ENCODE peak calls at places on chromosomes 3 and 15, in four cellular contexts. One of them, this sample, is unnamed.
A peak's percentile ranks its signal among the peaks of the same experiment; 100 is the strongest.

GRCh38 chr15:81047948-81048347 is 47.2 kb downstream of the TLNRD1 start:
- DNase-seq in heart right ventricle: no peak
- DNase-seq in adrenal gland: no peak
- DNase-seq in right lobe of liver: no peak
- DNase-seq in this sample: no peak

GRCh38 chr3:194910414-194910979 is 224.8 kb downstream of the FAM43A start:
- DNase-seq in heart right ventricle: no peak
- DNase-seq in adrenal gland: no peak
- DNase-seq in right lobe of liver: no peak
- DNase-seq in this sample: no peak

GRCh38 chr3:112815981-112816380 is 30.7 kb downstream of the CD200R1L start:
- DNase-seq in heart right ventricle: no peak
- DNase-seq in adrenal gland: no peak
- DNase-seq in right lobe of liver: no peak
- DNase-seq in this sample: peak; percentile 66

GRCh38 chr15:68431037-68431791 is 749 bp downstream of the ITGA11 start:
- DNase-seq in heart right ventricle: peak; percentile 64
- DNase-seq in adrenal gland: no peak
- DNase-seq in right lobe of liver: no peak
- DNase-seq in this sample: no peak

GRCh38 chr3:138781012-138781470 is 53.7 kb downstream of the PIK3CB start:
- DNase-seq in heart right ventricle: no peak
- DNase-seq in adrenal gland: peak; percentile 52
- DNase-seq in right lobe of liver: no peak
- DNase-seq in this sample: no peak

GRCh38 chr3:52289338-52289746 is 1.7 kb downstream of the GLYCTK start:
- DNase-seq in heart right ventricle: no peak
- DNase-seq in adrenal gland: no peak
- DNase-seq in right lobe of liver: no peak
- DNase-seq in this sample: no peak

GRCh38 chr3:101827211-101828174 is 21.8 kb upstream of the NFKBIZ start:
- DNase-seq in heart right ventricle: peak; percentile 55
- DNase-seq in adrenal gland: peak; percentile 87
- DNase-seq in right lobe of liver: peak; percentile 82
- DNase-seq in this sample: peak; percentile 58

GRCh38 chr3:72041531-72041930 is 256.6 kb upstream of the PROK2 start:
- DNase-seq in heart right ventricle: no peak
- DNase-seq in adrenal gland: no peak
- DNase-seq in right lobe of liver: no peak
- DNase-seq in this sample: peak; percentile 79

GRCh38 chr15:90086868-90087268 is 15.4 kb downstream of the IDH2 start:
- DNase-seq in heart right ventricle: no peak
- DNase-seq in adrenal gland: no peak
- DNase-seq in right lobe of liver: no peak
- DNase-seq in this sample: peak; percentile 20

GRCh38 chr3:161415506-161416231 is 44.4 kb upstream of the SPTSSB start:
- DNase-seq in heart right ventricle: no peak
- DNase-seq in adrenal gland: no peak
- DNase-seq in right lobe of liver: no peak
- DNase-seq in this sample: peak; percentile 70

GRCh38 chr3:148957586-148957985 is 33.8 kb upstream of the GYG1 start:
- DNase-seq in heart right ventricle: no peak
- DNase-seq in adrenal gland: no peak
- DNase-seq in right lobe of liver: no peak
- DNase-seq in this sample: no peak

GRCh38 chr3:148958681-148959080 is 32.7 kb upstream of the GYG1 start:
- DNase-seq in heart right ventricle: no peak
- DNase-seq in adrenal gland: no peak
- DNase-seq in right lobe of liver: no peak
- DNase-seq in this sample: no peak

GRCh38 chr3:148962513-148962912 is 28.8 kb upstream of the GYG1 start:
- DNase-seq in heart right ventricle: no peak
- DNase-seq in adrenal gland: peak; percentile 62
- DNase-seq in right lobe of liver: no peak
- DNase-seq in this sample: peak; percentile 58
- TF ChIP-seq CTCF in heart right ventricle: no peak
- TF ChIP-seq CTCF in adrenal gland: no peak
- TF ChIP-seq CTCF in right lobe of liver: no peak
- TF ChIP-seq CTCF in this sample: peak; percentile 26

GRCh38 chr3:180755553-180755952 is 76.3 kb upstream of the CCDC39 start:
- DNase-seq in heart right ventricle: no peak
- DNase-seq in adrenal gland: no peak
- DNase-seq in right lobe of liver: no peak
- DNase-seq in this sample: no peak
- H3K4me3 ChIP-seq in heart right ventricle: no peak overlapping the region
- H3K4me3 ChIP-seq in adrenal gland: no peak overlapping the region
- H3K4me3 ChIP-seq in right lobe of liver: no peak overlapping the region
- H3K4me3 ChIP-seq in this sample: no peak overlapping the region

DNA sequence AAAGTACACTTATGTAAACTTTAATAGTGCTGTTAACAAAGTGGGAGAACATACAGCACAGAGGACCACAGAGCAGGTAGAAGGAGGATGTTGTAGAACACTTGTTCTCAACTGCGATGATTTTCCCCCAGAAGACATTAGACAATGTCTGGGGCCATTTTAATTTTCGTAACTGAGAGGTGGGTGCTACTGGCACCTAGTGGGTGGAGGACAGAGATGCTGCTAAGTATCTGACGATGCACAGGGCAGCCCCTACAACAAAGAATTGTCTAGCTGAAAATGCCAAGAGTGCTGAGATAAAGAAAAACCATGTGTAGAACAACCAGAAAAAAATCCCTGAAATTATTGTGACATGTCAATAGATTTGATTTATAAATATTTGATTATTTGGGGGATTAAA is 5.0 kb upstream of the KBTBD8 start:
- DNase-seq in heart right ventricle: no peak
- DNase-seq in adrenal gland: no peak
- DNase-seq in right lobe of liver: no peak
- DNase-seq in this sample: no peak
- TF ChIP-seq CTCF in heart right ventricle: no peak
- TF ChIP-seq CTCF in adrenal gland: no peak
- TF ChIP-seq CTCF in right lobe of liver: no peak
- TF ChIP-seq CTCF in this sample: no peak

DNA sequence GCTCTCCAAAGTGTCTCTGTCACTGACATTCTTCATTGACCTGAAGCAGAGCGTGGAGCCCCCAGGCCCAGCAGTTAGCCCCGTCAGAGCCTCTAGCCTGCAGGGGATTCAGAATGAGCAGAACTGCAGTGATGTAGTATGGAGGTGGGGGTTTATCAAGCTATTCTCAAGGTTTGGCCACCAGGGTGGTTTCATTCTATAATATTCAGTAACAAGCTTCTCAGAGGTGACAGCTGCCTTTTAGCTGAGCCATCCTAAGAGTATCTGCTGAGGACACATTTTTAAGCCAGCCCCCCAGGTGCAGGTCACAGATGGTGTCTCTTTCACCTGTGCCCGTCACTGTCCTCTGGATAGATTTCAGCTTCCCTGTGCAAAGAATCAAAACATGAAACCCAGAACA is 31.9 kb downstream of the CMTM7 start:
- DNase-seq in heart right ventricle: no peak
- DNase-seq in adrenal gland: no peak
- DNase-seq in right lobe of liver: no peak
- DNase-seq in this sample: no peak
- H3K4me3 ChIP-seq in heart right ventricle: no peak overlapping the region
- H3K4me3 ChIP-seq in adrenal gland: no peak overlapping the region
- H3K4me3 ChIP-seq in right lobe of liver: no peak overlapping the region
- H3K4me3 ChIP-seq in this sample: no peak overlapping the region

DNA sequence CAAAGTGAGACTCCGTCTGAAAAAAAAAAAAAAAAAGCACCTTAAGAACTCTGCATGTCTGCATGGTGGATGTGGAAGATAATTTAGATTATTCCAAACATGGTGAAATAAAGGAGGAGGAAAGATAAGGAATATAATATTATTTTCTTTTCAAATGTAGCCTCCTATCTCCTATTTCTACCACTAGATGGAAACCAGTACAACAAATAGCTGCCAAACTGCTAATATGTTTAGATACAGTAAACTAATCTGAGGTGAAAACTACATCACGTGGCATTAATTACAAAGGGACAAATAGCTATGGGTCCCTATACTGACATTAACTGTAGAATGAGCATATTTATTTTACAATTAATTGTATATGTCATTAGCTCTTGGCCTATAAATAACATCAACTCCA is 197.8 kb downstream of the TBC1D5 start:
- DNase-seq in heart right ventricle: no peak
- DNase-seq in adrenal gland: no peak
- DNase-seq in right lobe of liver: no peak
- DNase-seq in this sample: peak; percentile 15
- TF ChIP-seq CTCF in heart right ventricle: no peak
- TF ChIP-seq CTCF in adrenal gland: no peak
- TF ChIP-seq CTCF in right lobe of liver: no peak
- TF ChIP-seq CTCF in this sample: peak; percentile 48

GRCh38 chr3:48696156-48696555 is 10.4 kb upstream of the NCKIPSD start:
- DNase-seq in heart right ventricle: no peak
- DNase-seq in adrenal gland: no peak
- DNase-seq in right lobe of liver: no peak
- DNase-seq in this sample: no peak

GRCh38 chr3:48694610-48695051 is 8.9 kb upstream of the NCKIPSD start:
- DNase-seq in heart right ventricle: peak; percentile 73
- DNase-seq in adrenal gland: peak; percentile 92
- DNase-seq in right lobe of liver: peak; percentile 64
- DNase-seq in this sample: peak; percentile 87

GRCh38 chr3:48695113-48695753 is 9.5 kb upstream of the NCKIPSD start:
- DNase-seq in heart right ventricle: peak; percentile 60
- DNase-seq in adrenal gland: no peak
- DNase-seq in right lobe of liver: no peak
- DNase-seq in this sample: peak; percentile 66

GRCh38 chr3:48692551-48692950 is 6.8 kb upstream of the NCKIPSD start:
- DNase-seq in heart right ventricle: no peak
- DNase-seq in adrenal gland: no peak
- DNase-seq in right lobe of liver: no peak
- DNase-seq in this sample: no peak

GRCh38 chr3:48693826-48694225 is 8.1 kb upstream of the NCKIPSD start:
- DNase-seq in heart right ventricle: no peak
- DNase-seq in adrenal gland: no peak
- DNase-seq in right lobe of liver: no peak
- DNase-seq in this sample: no peak
- H3K4me3 ChIP-seq in heart right ventricle: peak overlapping the region; percentile 48
- H3K4me3 ChIP-seq in adrenal gland: peak overlapping the region; percentile 34
- H3K4me3 ChIP-seq in right lobe of liver: no peak overlapping the region
- H3K4me3 ChIP-seq in this sample: peak overlapping the region; percentile 50

GRCh38 chr3:16266714-16267113 is 1.7 kb downstream of the OXNAD1 start:
- DNase-seq in heart right ventricle: no peak
- DNase-seq in adrenal gland: no peak
- DNase-seq in right lobe of liver: no peak
- DNase-seq in this sample: no peak

GRCh38 chr3:16265455-16265786 is 409 bp downstream of the OXNAD1 start:
- DNase-seq in heart right ventricle: no peak
- DNase-seq in adrenal gland: no peak
- DNase-seq in right lobe of liver: no peak
- DNase-seq in this sample: no peak

GRCh38 chr3:16264174-16264707 is 502 bp downstream of the DPH3 start:
- DNase-seq in heart right ventricle: no peak
- DNase-seq in adrenal gland: peak; percentile 17
- DNase-seq in right lobe of liver: no peak
- DNase-seq in this sample: no peak

GRCh38 chr3:16262195-16262594 is 2.5 kb downstream of the DPH3 start:
- DNase-seq in heart right ventricle: no peak
- DNase-seq in adrenal gland: no peak
- DNase-seq in right lobe of liver: no peak
- DNase-seq in this sample: no peak

GRCh38 chr3:16264708-16265454 is at the start of the genes DPH3 and OXNAD1:
- DNase-seq in heart right ventricle: peak; percentile 99
- DNase-seq in adrenal gland: peak; percentile 100
- DNase-seq in right lobe of liver: peak; percentile 100
- DNase-seq in this sample: peak; percentile 100
- TF ChIP-seq CTCF in heart right ventricle: no peak
- TF ChIP-seq CTCF in adrenal gland: peak; percentile 39
- TF ChIP-seq CTCF in right lobe of liver: no peak
- TF ChIP-seq CTCF in this sample: no peak

DNA sequence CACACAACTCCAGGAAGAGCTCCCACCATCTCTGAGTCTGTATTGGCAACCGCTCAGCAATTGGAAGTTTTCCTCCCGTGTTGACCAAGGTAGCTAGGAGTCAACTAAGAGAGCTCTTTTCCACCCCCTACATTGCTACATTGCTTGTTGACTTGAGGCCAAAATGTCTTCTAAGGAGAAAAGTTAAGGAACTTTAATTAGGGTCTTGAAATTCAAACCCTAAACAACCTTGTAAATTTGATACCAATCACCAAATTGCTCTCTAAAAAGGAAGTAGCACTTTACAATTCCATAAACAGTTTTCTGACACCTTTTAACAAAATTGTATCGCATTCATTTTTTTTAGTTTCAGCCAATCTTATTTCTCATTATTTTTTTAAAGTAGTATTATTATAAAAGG is 35.5 kb upstream of the ST3GAL6 start:
- DNase-seq in heart right ventricle: no peak
- DNase-seq in adrenal gland: no peak
- DNase-seq in right lobe of liver: no peak
- DNase-seq in this sample: no peak
- H3K4me3 ChIP-seq in heart right ventricle: no peak overlapping the region
- H3K4me3 ChIP-seq in adrenal gland: no peak overlapping the region
- H3K4me3 ChIP-seq in right lobe of liver: no peak overlapping the region
- H3K4me3 ChIP-seq in this sample: no peak overlapping the region

DNA sequence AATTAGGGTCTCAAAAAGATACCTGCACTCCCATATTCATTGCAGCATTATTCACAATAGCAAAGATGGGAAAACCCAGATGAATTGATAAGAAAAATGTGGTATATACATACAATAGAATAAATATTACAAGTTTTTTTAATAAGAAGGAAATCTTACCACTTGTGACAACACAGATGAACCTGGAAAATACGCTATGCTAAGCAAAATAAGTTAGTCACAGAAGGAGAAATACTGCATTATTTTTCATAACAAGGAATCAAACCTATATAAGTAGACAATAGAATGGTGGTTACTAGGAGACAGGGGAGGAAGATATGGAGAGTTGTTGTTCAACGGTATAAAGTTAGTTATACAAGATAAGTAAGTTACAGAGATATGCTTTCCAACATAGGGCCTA is 130.0 kb downstream of the GSK3B start:
- DNase-seq in heart right ventricle: no peak
- DNase-seq in adrenal gland: no peak
- DNase-seq in right lobe of liver: no peak
- DNase-seq in this sample: no peak
- TF ChIP-seq CTCF in heart right ventricle: no peak
- TF ChIP-seq CTCF in adrenal gland: no peak
- TF ChIP-seq CTCF in right lobe of liver: no peak
- TF ChIP-seq CTCF in this sample: no peak